ENCODE peak calls at places on chromosomes 1 and 21, in eight cellular contexts. One of them, this sample, is unnamed.

GRCh38 chr21:44403106-44404020 is 49.9 kb downstream of the TRPM2 start:
- DNase-seq in NCI-H1092 treated with DMSO at 0.1 percent for 48 hours: no peak
- DNase-seq in AG10803: no peak
- DNase-seq in amygdala: no peak
- DNase-seq in EH: no peak
- DNase-seq in GM04504: no peak
- DNase-seq in activated B cell treated with CpG ODN at 0.5 μM for 24 hours: no peak
- DNase-seq in midbrain: no peak
- DNase-seq in this sample: no peak

GRCh38 chr1:43293171-43293570 is 7.6 kb upstream of the TIE1 start:
- DNase-seq in GM04504: no peak
- DNase-seq in EH: peak
- DNase-seq in AG10803: no peak
- DNase-seq in NCI-H1092 treated with DMSO at 0.1 percent for 48 hours: no peak
- DNase-seq in midbrain: no peak
- DNase-seq in activated B cell treated with CpG ODN at 0.5 μM for 24 hours: no peak
- DNase-seq in amygdala: no peak
- DNase-seq in this sample: no peak

GRCh38 chr1:67434491-67434890 is 4.3 kb upstream of the SERBP1 start:
- DNase-seq in amygdala: no peak
- DNase-seq in EH: peak
- DNase-seq in activated B cell treated with CpG ODN at 0.5 μM for 24 hours: no peak
- DNase-seq in NCI-H1092 treated with DMSO at 0.1 percent for 48 hours: no peak
- DNase-seq in midbrain: no peak
- DNase-seq in GM04504: no peak
- DNase-seq in AG10803: peak
- DNase-seq in this sample: no peak

GRCh38 chr1:157025856-157026255 is 19.7 kb downstream of the ARHGEF11 start:
- DNase-seq in EH: no peak
- DNase-seq in NCI-H1092 treated with DMSO at 0.1 percent for 48 hours: no peak
- DNase-seq in AG10803: peak
- DNase-seq in GM04504: peak
- DNase-seq in amygdala: no peak
- DNase-seq in midbrain: no peak
- DNase-seq in activated B cell treated with CpG ODN at 0.5 μM for 24 hours: no peak
- DNase-seq in this sample: no peak

GRCh38 chr21:37530901-37531351 is 164.4 kb downstream of the DYRK1A start:
- DNase-seq in amygdala: no peak
- DNase-seq in GM04504: no peak
- DNase-seq in NCI-H1092 treated with DMSO at 0.1 percent for 48 hours: peak
- DNase-seq in EH: no peak
- DNase-seq in AG10803: no peak
- DNase-seq in midbrain: no peak
- DNase-seq in activated B cell treated with CpG ODN at 0.5 μM for 24 hours: no peak
- DNase-seq in this sample: no peak

GRCh38 chr1:110035236-110035752 is 870 bp downstream of the STRIP1 start:
- DNase-seq in activated B cell treated with CpG ODN at 0.5 μM for 24 hours: no peak
- DNase-seq in midbrain: no peak
- DNase-seq in amygdala: no peak
- DNase-seq in NCI-H1092 treated with DMSO at 0.1 percent for 48 hours: peak
- DNase-seq in AG10803: peak
- DNase-seq in GM04504: no peak
- DNase-seq in EH: peak
- DNase-seq in this sample: no peak

GRCh38 chr1:91476538-91477217 is 24.0 kb upstream of the CDC7 start:
- DNase-seq in GM04504: no peak
- DNase-seq in midbrain: no peak
- DNase-seq in AG10803: peak
- DNase-seq in EH: no peak
- DNase-seq in activated B cell treated with CpG ODN at 0.5 μM for 24 hours: no peak
- DNase-seq in NCI-H1092 treated with DMSO at 0.1 percent for 48 hours: no peak
- DNase-seq in amygdala: no peak
- DNase-seq in this sample: no peak

GRCh38 chr1:193388165-193388564 is 201.8 kb upstream of the B3GALT2 start:
- DNase-seq in AG10803: no peak
- DNase-seq in activated B cell treated with CpG ODN at 0.5 μM for 24 hours: no peak
- DNase-seq in amygdala: no peak
- DNase-seq in GM04504: no peak
- DNase-seq in midbrain: no peak
- DNase-seq in EH: no peak
- DNase-seq in NCI-H1092 treated with DMSO at 0.1 percent for 48 hours: no peak
- DNase-seq in this sample: no peak

GRCh38 chr1:31799895-31800676 is 15.7 kb downstream of the SPOCD1 start:
- DNase-seq in AG10803: no peak
- DNase-seq in NCI-H1092 treated with DMSO at 0.1 percent for 48 hours: no peak
- DNase-seq in midbrain: no peak
- DNase-seq in amygdala: no peak
- DNase-seq in EH: no peak
- DNase-seq in activated B cell treated with CpG ODN at 0.5 μM for 24 hours: no peak
- DNase-seq in GM04504: no peak
- DNase-seq in this sample: no peak

GRCh38 chr1:62810420-62811274 is 26.7 kb downstream of the ATG4C start:
- DNase-seq in NCI-H1092 treated with DMSO at 0.1 percent for 48 hours: no peak
- DNase-seq in GM04504: no peak
- DNase-seq in midbrain: no peak
- DNase-seq in EH: no peak
- DNase-seq in AG10803: no peak
- DNase-seq in amygdala: no peak
- DNase-seq in activated B cell treated with CpG ODN at 0.5 μM for 24 hours: no peak
- DNase-seq in this sample: no peak

This sample was measured in dermis blood vessel endothelial cell.